ENCODE peak calls at places on chromosomes 16 and 17, in eight cellular contexts. I is psoas muscle, S is A549, G is activated B cell treated with CpG ODN at 0.5 μM for 24 hours, V is tibial artery, E is astrocyte of the spinal cord, O is fibroblast of lung, A is retinal pigment epithelial cell. D is an unnamed sample.

GRCh38 chr17:2093349-2093748 is 38.4 kb downstream of the HIC1 start:
- DNase-seq in I (peak; percentile 39), O (no peak), V (no peak), E (no peak), A (no peak), S (no peak), G (no peak), D (no peak)

GRCh38 chr17:80720624-80721577 is 176.3 kb downstream of the RPTOR start:
- DNase-seq in S (peak; percentile 74), I (no peak), V (no peak), E (peak; percentile 73), A (peak; percentile 13), G (no peak), O (peak; percentile 62), D (no peak)

GRCh38 chr17:1365445-1366039 is 34.5 kb downstream of the YWHAE start:
- DNase-seq in I (no peak), A (peak; percentile 50), O (peak; percentile 87), V (peak; percentile 76), S (peak; percentile 82), E (peak; percentile 78), G (no peak), D (no peak)

GRCh38 chr16:11792404-11793260 is 4.4 kb downstream of the ZC3H7A start:
- DNase-seq in E (no peak), V (no peak), A (no peak), O (no peak), G (no peak), I (peak; percentile 73), S (no peak), D (no peak)

GRCh38 chr17:74089869-74090464 is 113.5 kb upstream of the RPL38 start:
- DNase-seq in A (no peak), O (peak; percentile 36), S (peak; percentile 52), V (no peak), I (no peak), G (no peak), E (peak; percentile 9), D (no peak)

GRCh38 chr16:30720694-30721093 is 21.7 kb downstream of the SRCAP start:
- DNase-seq in V (peak; percentile 49), I (no peak), A (no peak), O (no peak), S (no peak), E (no peak), G (no peak), D (no peak)

GRCh38 chr17:41416478-41416877 is 7.9 kb downstream of the KRT37 start:
- DNase-seq in A (no peak), O (no peak), G (no peak), V (no peak), E (no peak), S (no peak), I (no peak), D (no peak)

GRCh38 chr17:4678448-4679026 is 25.4 kb downstream of the PELP1 start:
- DNase-seq in S (peak; percentile 43), I (no peak), A (no peak), O (peak; percentile 66), V (no peak), E (peak; percentile 56), G (no peak), D (no peak)

GRCh38 chr16:49788505-49788904 is 67.4 kb downstream of the ZNF423 start:
- DNase-seq in V (peak; percentile 81), E (no peak), O (no peak), G (no peak), A (no peak), S (no peak), I (peak; percentile 72), D (no peak)

GRCh38 chr17:82213251-82214011 is 789 bp upstream of the CCDC57 start:
- DNase-seq in O (peak; percentile 69), I (no peak), E (peak; percentile 68), A (no peak), G (no peak), V (no peak), S (peak; percentile 97), D (no peak)

GRCh38 chr17:16943541-16944333 is 28.2 kb downstream of the TNFRSF13B start:
- DNase-seq in V (no peak), A (no peak), E (no peak), I (peak; percentile 28), G (no peak), S (no peak), O (no peak), D (peak; percentile 58)

GRCh38 chr16:31453255-31454204 is 5.8 kb upstream of the ARMC5 start:
- DNase-seq in E (peak; percentile 26), I (peak; percentile 87), O (peak; percentile 63), A (no peak), S (no peak), V (peak; percentile 75), G (no peak), D (no peak)

GRCh38 chr16:77556203-77556602 is 121.4 kb upstream of the ADAMTS18 start:
- DNase-seq in G (no peak), O (no peak), S (no peak), E (no peak), A (no peak), I (no peak), V (no peak), D (no peak)

GRCh38 chr16:28538733-28539596 is at the start of gene NUPR1:
- DNase-seq in O (peak; percentile 99), A (peak; percentile 76), S (peak; percentile 63), G (no peak), V (peak; percentile 99), E (peak; percentile 91), I (peak; percentile 97), D (no peak)

GRCh38 chr17:45287526-45288264 is 25.8 kb upstream of the SPATA32 start:
- DNase-seq in I (peak; percentile 59), V (no peak), O (no peak), E (no peak), G (no peak), S (no peak), A (no peak), D (no peak)

GRCh38 chr17:31744541-31744951 is 114.5 kb downstream of the COPRS start:
- DNase-seq in I (no peak), O (peak; percentile 39), E (no peak), V (no peak), A (no peak), G (no peak), S (no peak), D (no peak)

GRCh38 chr17:63032141-63032540 is 66.1 kb downstream of the TANC2 start:
- DNase-seq in A (no peak), E (no peak), O (no peak), S (no peak), G (no peak), I (no peak), V (no peak), D (no peak)

GRCh38 chr17:21373034-21373433 is 3.1 kb upstream of the KCNJ12 start:
- DNase-seq in I (no peak), G (no peak), V (no peak), E (no peak), O (no peak), S (no peak), A (no peak), D (no peak)

GRCh38 chr16:60180609-60181008 is 1446.5 kb upstream of the GOT2 start:
- DNase-seq in G (no peak), A (no peak), S (no peak), E (no peak), O (no peak), V (no peak), I (no peak), D (no peak)
- TF ChIP-seq CTCF in G (no peak), A (no peak), S (no peak), E (no peak), O (no peak), V (no peak), I (no peak), D (no peak)

GRCh38 chr16:15775209-15775608 is 81.6 kb downstream of the MYH11 start:
- DNase-seq in A (peak; percentile 10), G (no peak), I (no peak), E (peak; percentile 17), O (peak; percentile 21), S (peak; percentile 22), V (no peak), D (no peak)
- TF ChIP-seq CTCF in A (no peak), G (no peak), I (no peak), E (no peak), O (no peak), S (no peak), V (no peak), D (no peak)

DNA sequence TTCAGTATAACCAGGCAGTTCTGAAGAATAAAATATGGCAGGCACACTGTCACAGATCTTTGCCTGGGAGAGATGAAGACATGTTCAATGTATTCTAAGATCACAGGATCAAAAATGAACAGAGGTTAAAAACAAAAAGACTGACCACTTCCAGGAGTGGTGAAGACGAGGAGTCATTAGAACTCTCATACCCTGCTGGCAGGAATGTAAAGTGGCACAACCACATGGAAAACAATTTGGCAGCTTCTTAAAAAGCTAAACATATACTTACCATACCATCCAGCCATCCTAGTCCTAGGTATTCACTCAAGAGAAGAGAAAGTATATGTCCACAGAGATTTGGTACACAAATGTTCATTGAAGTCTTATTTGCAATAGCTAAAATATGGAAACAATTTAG is 406.3 kb downstream of the NPIPA8 start:
- DNase-seq in S (no peak), I (no peak), O (no peak), E (no peak), A (no peak), V (no peak), G (no peak), D (no peak)
- TF ChIP-seq CTCF in S (no peak), I (no peak), O (no peak), E (no peak), A (no peak), V (no peak), G (no peak), D (peak; percentile 51)

GRCh38 chr17:46977348-46977747 is 1.7 kb downstream of the RPRML start:
- DNase-seq in O (peak; percentile 16), G (no peak), V (no peak), A (no peak), S (peak; percentile 73), E (no peak), I (no peak), D (no peak)

GRCh38 chr17:46975287-46975686 is 3.8 kb downstream of the RPRML start:
- DNase-seq in E (no peak), V (no peak), O (no peak), I (no peak), G (no peak), A (no peak), S (no peak), D (no peak)

GRCh38 chr17:46977750-46978488 is 1.1 kb downstream of the RPRML start:
- DNase-seq in A (no peak), S (no peak), E (no peak), V (no peak), I (no peak), O (no peak), G (no peak), D (no peak)

GRCh38 chr17:46978489-46979022 is 497 bp downstream of the RPRML start:
- DNase-seq in V (no peak), E (no peak), G (peak; percentile 25), O (no peak), I (no peak), A (no peak), S (no peak), D (no peak)

DNA sequence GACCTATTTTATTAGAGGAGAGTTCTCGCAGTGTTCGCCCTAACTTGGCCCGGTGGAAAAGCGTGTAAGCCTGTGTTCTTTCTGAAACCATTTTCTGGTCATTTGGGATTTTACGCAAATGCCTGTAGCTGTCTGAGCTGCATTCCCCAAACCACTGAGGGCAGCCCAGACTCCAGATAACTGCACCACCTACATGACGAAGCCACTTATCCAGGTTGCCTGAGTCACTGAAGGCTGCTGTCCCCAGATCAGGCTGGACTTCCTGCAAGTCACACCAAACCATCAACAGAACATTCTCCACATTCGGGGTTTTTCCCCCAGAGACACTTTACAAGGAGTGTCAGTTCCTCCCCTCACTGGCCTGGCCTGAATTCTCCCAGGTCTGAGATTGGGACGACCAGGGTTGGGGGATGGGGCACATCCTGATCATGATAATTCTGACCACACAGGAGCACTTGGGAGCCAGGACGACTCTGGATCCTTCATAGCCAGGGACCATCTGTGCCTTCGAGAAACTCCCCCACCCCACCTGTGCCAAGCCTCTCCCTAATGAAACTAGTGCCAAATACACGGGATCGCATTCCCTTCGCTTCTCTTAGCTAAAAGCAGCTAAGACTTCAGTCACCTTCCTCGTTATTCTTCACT is 2.3 kb downstream of the RPRML start:
- DNase-seq in G (no peak), S (no peak), E (no peak), V (no peak), A (no peak), O (no peak), I (no peak), D (no peak)
- TF ChIP-seq CTCF in G (no peak), S (no peak), E (no peak), V (no peak), A (no peak), O (no peak), I (no peak), D (no peak)

D was measured in type B pancreatic cell.